ENCODE peak calls at places on chromosomes 7 and 10, in four cellular contexts. T is SJSA1, O is Daoy, Q is GM12865. X is an unnamed sample.

GRCh38 chr7:85823379-85823778 is 636.5 kb upstream of the SEMA3D start:
- DNase-seq in T (no peak), O (no peak), Q (no peak), X (no peak)

GRCh38 chr7:23679898-23680416 is at the start of gene FAM221A:
- DNase-seq in Q (peak), T (peak), O (peak), X (peak)

GRCh38 chr10:78313636-78314035 is 280.0 kb downstream of the RPS24 start:
- DNase-seq in Q (no peak), O (no peak), T (no peak), X (no peak)

GRCh38 chr10:131848296-131848695 is 52.5 kb upstream of the PPP2R2D start:
- DNase-seq in O (no peak), Q (no peak), T (no peak), X (no peak)

GRCh38 chr7:42593860-42594259 is 318.0 kb downstream of the C7orf25 start:
- DNase-seq in O (no peak), T (no peak), Q (no peak), X (no peak)

GRCh38 chr10:104642001-104642270 is 846 bp downstream of the SORCS3 start:
- DNase-seq in O (no peak), T (no peak), Q (no peak), X (no peak)

GRCh38 chr10:80664071-80664680 is 126.5 kb downstream of the SH2D4B start:
- DNase-seq in O (peak), T (peak), Q (peak), X (peak)

GRCh38 chr7:117666019-117666418 is 186.2 kb downstream of the CFTR start:
- DNase-seq in O (peak), Q (no peak), T (peak), X (no peak)

GRCh38 chr7:138328215-138328614 is 131.8 kb upstream of the TRIM24 start:
- DNase-seq in Q (no peak), T (no peak), O (no peak), X (no peak)

GRCh38 chr10:128186959-128187787 is 61.0 kb upstream of the MKI67 start:
- DNase-seq in Q (no peak), O (no peak), T (no peak), X (no peak)

GRCh38 chr10:76403876-76404275 is 972.5 kb downstream of the LRMDA start:
- DNase-seq in Q (no peak), T (no peak), O (no peak), X (peak)

GRCh38 chr10:97210576-97210975 is 24.8 kb upstream of the SLIT1 start:
- DNase-seq in T (peak), O (peak), Q (peak), X (peak)

GRCh38 chr10:75254739-75255138 is 19.0 kb upstream of the COMTD1 start:
- DNase-seq in T (no peak), O (no peak), Q (no peak), X (no peak)

GRCh38 chr7:4694653-4695335 is 12.7 kb downstream of the FOXK1 start:
- DNase-seq in O (peak), T (no peak), Q (no peak), X (peak)

GRCh38 chr7:131188367-131189339 is 139.0 kb upstream of the MKLN1 start:
- DNase-seq in O (peak), T (peak), Q (peak), X (peak)

GRCh38 chr7:125606661-125607060 is 677.0 kb upstream of the POT1 start:
- DNase-seq in Q (no peak), O (no peak), T (no peak), X (no peak)

GRCh38 chr7:117834983-117835664 is 38.1 kb downstream of the CTTNBP2 start:
- DNase-seq in O (no peak), Q (no peak), T (no peak), X (no peak)

GRCh38 chr10:4352566-4352961 is 473.4 kb upstream of the AKR1E2 start:
- DNase-seq in O (peak), T (no peak), Q (no peak), X (no peak)

GRCh38 chr10:15482168-15482567 is 111.1 kb upstream of the FAM171A1 start:
- DNase-seq in O (no peak), T (no peak), Q (no peak), X (no peak)

GRCh38 chr7:132390705-132391104 is 185.6 kb downstream of the PLXNA4 start:
- DNase-seq in T (no peak), Q (no peak), O (peak), X (no peak)

GRCh38 chr10:75660833-75661232 is 229.4 kb downstream of the LRMDA start:
- DNase-seq in T (no peak), O (no peak), Q (no peak), X (no peak)

GRCh38 chr7:99308461-99309074 is 17.1 kb upstream of the ARPC1A start:
- DNase-seq in O (peak), T (no peak), Q (no peak), X (peak)

GRCh38 chr10:653991-654646 is 35.3 kb downstream of the DIP2C start:
- DNase-seq in O (no peak), T (no peak), Q (no peak), X (no peak)

GRCh38 chr7:43600046-43600445 is 17.1 kb downstream of the STK17A start:
- DNase-seq in T (no peak), O (no peak), Q (no peak), X (no peak)

GRCh38 chr10:128569546-128569945 is 443.3 kb upstream of the MKI67 start:
- DNase-seq in O (no peak), T (no peak), Q (no peak), X (no peak)

GRCh38 chr10:18737236-18737635 is 78.0 kb downstream of the ARL5B start:
- DNase-seq in O (peak), T (no peak), Q (no peak), X (no peak)

GRCh38 chr10:75201793-75202307 is 8.7 kb upstream of the VDAC2 start:
- DNase-seq in Q (no peak), T (no peak), O (no peak), X (no peak)

GRCh38 chr7:16044620-16045019 is 358.1 kb upstream of the MEOX2 start:
- DNase-seq in Q (no peak), O (no peak), T (peak), X (no peak)

GRCh38 chr10:129448539-129448938 is 18.5 kb upstream of the MGMT start:
- DNase-seq in Q (no peak), T (no peak), O (no peak), X (no peak)

GRCh38 chr7:106367664-106368063 is 82.9 kb upstream of the NAMPT start:
- DNase-seq in Q (no peak), O (no peak), T (no peak), X (no peak)